ENCODE peak calls at places on chromosomes 16 and 17, in four cellular contexts. O is Right ventricle myocardium superior, B is HTR-8/SVneo, D is neural crest cell. Y is an unnamed sample.

GRCh38 chr17:77451894-77452852 is 311.4 kb downstream of the SEC14L1 start:
- DNase-seq in B (no peak), O (peak), D (no peak), Y (no peak)

GRCh38 chr16:27972500-27972899 is 91.0 kb downstream of the GSG1L start:
- DNase-seq in D (no peak), O (no peak), B (peak), Y (peak)

GRCh38 chr16:88453621-88454314 is 688 bp downstream of the ZFPM1 start:
- DNase-seq in D (no peak), O (no peak), B (no peak), Y (no peak)

GRCh38 chr17:73232587-73233373 is 28.9 kb downstream of the CPSF4L start:
- DNase-seq in O (peak), B (peak), D (no peak), Y (peak)

GRCh38 chr16:27795992-27796614 is 246.2 kb downstream of the KATNIP start:
- DNase-seq in B (peak), D (peak), O (peak), Y (peak)

GRCh38 chr16:23768581-23768980 is 13.8 kb downstream of the CHP2 start:
- DNase-seq in D (no peak), B (no peak), O (no peak), Y (no peak)

GRCh38 chr17:29722411-29723198 is 99.9 kb upstream of the CORO6 start:
- DNase-seq in B (no peak), O (no peak), D (no peak), Y (no peak)

GRCh38 chr17:56754523-56755208 is 79.1 kb downstream of the C17orf67 start:
- DNase-seq in B (peak), D (no peak), O (no peak), Y (peak)

GRCh38 chr16:67226295-67226803 is 581 bp upstream of the TMEM208 start:
- DNase-seq in B (no peak), O (peak), D (no peak), Y (no peak)

GRCh38 chr17:73506470-73507435 is 137.5 kb downstream of the SDK2 start:
- DNase-seq in B (no peak), O (peak), D (no peak), Y (no peak)

GRCh38 chr17:36183001-36183810 is 6.8 kb upstream of the TBC1D3B start:
- DNase-seq in D (peak), B (peak), O (peak), Y (peak)

GRCh38 chr17:39974433-39974832 is 6.2 kb upstream of the PSMD3 start:
- DNase-seq in O (no peak), B (no peak), D (no peak), Y (no peak)

GRCh38 chr17:29782917-29783316 is 147.1 kb downstream of the SSH2 start:
- DNase-seq in O (no peak), B (no peak), D (no peak), Y (no peak)

GRCh38 chr17:2453325-2453724 is 52.5 kb upstream of the MNT start:
- DNase-seq in B (no peak), O (no peak), D (no peak), Y (no peak)

GRCh38 chr16:81902025-81902424 is 109.2 kb downstream of the SDR42E1 start:
- DNase-seq in B (no peak), O (no peak), D (no peak), Y (no peak)

GRCh38 chr16:52677487-52677886 is 130.5 kb upstream of the TOX3 start:
- DNase-seq in D (no peak), O (no peak), B (no peak), Y (no peak)

GRCh38 chr17:64575431-64575830 is 68.7 kb downstream of the CEP95 start:
- DNase-seq in B (no peak), D (no peak), O (no peak), Y (no peak)

GRCh38 chr16:75116911-75117245 is 298 bp upstream of the LDHD start:
- DNase-seq in B (no peak), D (no peak), O (no peak), Y (no peak)

GRCh38 chr17:44906010-44906646 is 6.9 kb upstream of the EFTUD2 start:
- DNase-seq in B (peak), D (no peak), O (no peak), Y (peak)

GRCh38 chr17:7253082-7253481 is 1.1 kb downstream of the ELP5 start:
- DNase-seq in D (no peak), B (no peak), O (no peak), Y (no peak)

GRCh38 chr16:86975445-86975844 is 341.7 kb downstream of the C16orf95 start:
- DNase-seq in O (no peak), D (no peak), B (peak), Y (peak)

GRCh38 chr17:42541041-42541833 is 5.2 kb downstream of the NAGLU start:
- DNase-seq in D (no peak), O (no peak), B (no peak), Y (no peak)

GRCh38 chr17:7321466-7321865 is 6.3 kb upstream of the GPS2 start:
- DNase-seq in O (no peak), B (no peak), D (no peak), Y (no peak)

Y was measured in NCI-H226.